ENCODE peak calls at places on chromosomes 1 and 21, in ten cellular contexts. X is left lung; Y is sciatic nerve; O is stromal cell of bone marrow; B is NCI-H2029; J is naive thymus-derived CD4-positive, alpha-beta T cell; U is B cell; W is keratinocyte; R is amygdala; C is EH. H is an unnamed sample.

GRCh38 chr1:180175806-180176205 is 21.1 kb downstream of the QSOX1 start:
- DNase-seq in X (peak; percentile 25), Y (no peak), O (no peak), B (no peak), J (no peak), U (no peak), W (no peak), R (no peak), C (no peak), H (no peak)

GRCh38 chr1:16112558-16113555 is 39.4 kb upstream of the FAM131C start:
- DNase-seq in X (no peak), Y (no peak), O (no peak), B (no peak), J (no peak), U (no peak), W (no peak), R (no peak), C (peak; percentile 74), H (peak; percentile 55)

GRCh38 chr1:21643624-21644023 is 25.5 kb downstream of the RAP1GAP start:
- DNase-seq in X (no peak), Y (no peak), O (no peak), B (no peak), J (no peak), U (no peak), W (no peak), R (no peak), C (no peak), H (no peak)

GRCh38 chr1:71621785-71622184 is 541.0 kb upstream of the ZRANB2 start:
- DNase-seq in X (no peak), Y (no peak), O (peak; percentile 56), B (no peak), J (no peak), U (no peak), W (peak; percentile 54), R (no peak), C (peak; percentile 45), H (peak; percentile 81)

GRCh38 chr1:21268281-21269239 is 21.7 kb downstream of the ECE1 start:
- DNase-seq in X (no peak), Y (no peak), O (no peak), B (peak; percentile 69), J (no peak), U (no peak), W (no peak), R (no peak), C (no peak), H (no peak)

GRCh38 chr1:228034954-228035837 is 28.4 kb downstream of the WNT3A start:
- DNase-seq in X (peak; percentile 18), Y (peak; percentile 13), O (no peak), B (no peak), J (no peak), U (no peak), W (no peak), R (no peak), C (no peak), H (no peak)

GRCh38 chr1:54016343-54017282 is 1.4 kb downstream of the LDLRAD1 start:
- DNase-seq in X (peak; percentile 56), Y (no peak), O (peak; percentile 14), B (peak; percentile 100), J (no peak), U (no peak), W (peak; percentile 65), R (no peak), C (peak; percentile 46), H (peak; percentile 14)

GRCh38 chr1:54006508-54006907 is 11.5 kb downstream of the LDLRAD1 start:
- DNase-seq in X (no peak), Y (no peak), O (no peak), B (no peak), J (no peak), U (no peak), W (no peak), R (no peak), C (no peak), H (no peak)

GRCh38 chr1:200473698-200474371 is 64.0 kb upstream of the ZNF281 start:
- DNase-seq in X (no peak), Y (no peak), O (no peak), B (peak; percentile 5), J (no peak), U (no peak), W (no peak), R (no peak), C (peak; percentile 37), H (peak; percentile 12)

GRCh38 chr1:114485286-114485685 is 25.7 kb downstream of the TRIM33 start:
- DNase-seq in X (no peak), Y (no peak), O (no peak), B (no peak), J (no peak), U (no peak), W (no peak), R (no peak), C (no peak), H (peak; percentile 19)

GRCh38 chr1:93164816-93165215 is 15.4 kb downstream of the TMED5 start:
- DNase-seq in X (no peak), Y (no peak), O (no peak), B (no peak), J (no peak), U (no peak), W (no peak), R (no peak), C (no peak), H (peak; percentile 16)

GRCh38 chr1:200901796-200902444 is 7.2 kb downstream of the INAVA start:
- DNase-seq in X (no peak), Y (no peak), O (no peak), B (no peak), J (no peak), U (no peak), W (peak; percentile 58), R (no peak), C (no peak), H (no peak)

GRCh38 chr21:45923146-45923545 is 58.4 kb upstream of the COL6A1 start:
- DNase-seq in X (peak; percentile 47), Y (peak; percentile 84), O (peak; percentile 57), B (no peak), J (peak; percentile 78), U (no peak), W (peak; percentile 25), R (peak; percentile 16), C (peak; percentile 66), H (peak; percentile 87)

GRCh38 chr21:38467911-38468310 is 30.4 kb downstream of the ERG start:
- DNase-seq in X (no peak), Y (no peak), O (no peak), B (no peak), J (no peak), U (no peak), W (no peak), R (no peak), C (no peak), H (no peak)

GRCh38 chr1:12466816-12467215 is 151.2 kb downstream of the DHRS3 start:
- DNase-seq in X (no peak), Y (no peak), O (no peak), B (no peak), J (no peak), U (no peak), W (no peak), R (no peak), C (no peak), H (no peak)

GRCh38 chr1:68974447-68974846 is 477.6 kb upstream of the DEPDC1 start:
- DNase-seq in X (no peak), Y (no peak), O (no peak), B (no peak), J (no peak), U (no peak), W (no peak), R (no peak), C (no peak), H (no peak)

GRCh38 chr1:226814751-226815496 is 55.5 kb upstream of the PSEN2 start:
- DNase-seq in X (peak; percentile 84), Y (peak; percentile 68), O (peak; percentile 75), B (peak; percentile 53), J (no peak), U (no peak), W (peak; percentile 54), R (no peak), C (peak; percentile 82), H (peak; percentile 67)

GRCh38 chr1:97145321-97145956 is 423.9 kb downstream of the PTBP2 start:
- DNase-seq in X (no peak), Y (no peak), O (peak; percentile 88), B (no peak), J (no peak), U (no peak), W (no peak), R (no peak), C (peak; percentile 89), H (peak; percentile 77)

GRCh38 chr1:53696578-53696977 is 42.4 kb downstream of the GLIS1 start:
- DNase-seq in X (no peak), Y (no peak), O (no peak), B (no peak), J (no peak), U (no peak), W (no peak), R (no peak), C (no peak), H (no peak)

GRCh38 chr1:244112646-244113045 is 61.6 kb downstream of the ZBTB18 start:
- DNase-seq in X (no peak), Y (no peak), O (peak; percentile 36), B (no peak), J (no peak), U (no peak), W (no peak), R (no peak), C (peak; percentile 96), H (peak; percentile 59)

GRCh38 chr1:199667079-199667478 is 360.4 kb upstream of the NR5A2 start:
- DNase-seq in X (peak; percentile 56), Y (no peak), O (no peak), B (peak; percentile 74), J (no peak), U (no peak), W (no peak), R (no peak), C (no peak), H (no peak)

GRCh38 chr1:36737767-36738166 is 255.1 kb upstream of the CSF3R start:
- DNase-seq in X (no peak), Y (peak; percentile 9), O (no peak), B (no peak), J (no peak), U (no peak), W (no peak), R (no peak), C (no peak), H (no peak)

GRCh38 chr1:89335486-89335885 is 28.4 kb upstream of the GBP6 start:
- DNase-seq in X (no peak), Y (no peak), O (no peak), B (no peak), J (no peak), U (no peak), W (no peak), R (no peak), C (no peak), H (no peak)

GRCh38 chr1:54486864-54487263 is 61.2 kb upstream of the ACOT11 start:
- DNase-seq in X (no peak), Y (no peak), O (no peak), B (peak; percentile 43), J (no peak), U (no peak), W (no peak), R (no peak), C (no peak), H (no peak)

GRCh38 chr1:41891403-41891896 is 27.3 kb downstream of the HIVEP3 start:
- DNase-seq in X (no peak), Y (no peak), O (no peak), B (peak; percentile 96), J (peak; percentile 77), U (peak; percentile 67), W (no peak), R (no peak), C (peak; percentile 38), H (peak; percentile 58)

GRCh38 chr1:33682371-33682770 is 181.5 kb upstream of the HMGB4 start:
- DNase-seq in X (no peak), Y (no peak), O (no peak), B (no peak), J (no peak), U (no peak), W (no peak), R (no peak), C (no peak), H (no peak)